ENCODE peak calls at places on chromosomes 16 and 17, in nine cellular contexts. F is fibroblast of pulmonary artery, H is body of pancreas, X is epithelial cell of esophagus, E is kidney epithelial cell, S is Karpas-422, G is GM23338, W is endothelial cell of umbilical vein, A is bronchial epithelial cell. V is an unnamed sample.

GRCh38 chr16:52812945-52813556 is 239.6 kb downstream of the CHD9NB start:
- DNase-seq in F (peak; percentile 59), W (peak; percentile 5), S (no peak), H (no peak), X (peak; percentile 66), E (peak; percentile 42), G (no peak), A (peak; percentile 75), V (no peak)

GRCh38 chr16:68400083-68400923 is 48.0 kb downstream of the SMPD3 start:
- DNase-seq in E (no peak), H (no peak), S (no peak), G (no peak), W (no peak), X (no peak), A (no peak), F (no peak), V (no peak)

GRCh38 chr17:83196973-83197880 is 117.8 kb downstream of the METRNL start:
- DNase-seq in F (no peak), H (peak; percentile 1), A (no peak), S (no peak), W (no peak), X (no peak), E (no peak), G (no peak), V (no peak)

GRCh38 chr17:33438136-33438535 is 145.0 kb upstream of the ASIC2 start:
- DNase-seq in A (peak; percentile 52), G (no peak), X (peak; percentile 48), F (peak; percentile 63), E (no peak), W (no peak), S (no peak), H (no peak), V (no peak)

GRCh38 chr17:34987232-34987631 is 6.9 kb downstream of the LIG3 start:
- DNase-seq in F (no peak), H (no peak), A (no peak), W (no peak), S (no peak), X (no peak), E (no peak), G (no peak), V (no peak)

GRCh38 chr16:1481906-1482835 is 6.6 kb downstream of the PTX4 start:
- DNase-seq in E (peak; percentile 41), W (no peak), H (no peak), G (no peak), X (no peak), S (no peak), F (no peak), A (peak; percentile 66), V (no peak)

GRCh38 chr16:87487361-87487924 is 5.4 kb downstream of the ZCCHC14 start:
- DNase-seq in W (no peak), S (no peak), A (peak; percentile 71), E (peak; percentile 49), F (peak; percentile 32), G (peak; percentile 84), H (peak; percentile 88), X (peak; percentile 86), V (no peak)

GRCh38 chr16:50539053-50539615 is 9.1 kb upstream of the NKD1 start:
- DNase-seq in G (no peak), S (no peak), W (no peak), F (no peak), H (no peak), X (no peak), A (no peak), E (no peak), V (no peak)

GRCh38 chr16:58197314-58198012 is 443 bp downstream of the CSNK2A2 start:
- DNase-seq in H (no peak), X (no peak), W (no peak), A (no peak), E (no peak), G (peak; percentile 30), S (peak; percentile 54), F (no peak), V (peak; percentile 9)

DNA sequence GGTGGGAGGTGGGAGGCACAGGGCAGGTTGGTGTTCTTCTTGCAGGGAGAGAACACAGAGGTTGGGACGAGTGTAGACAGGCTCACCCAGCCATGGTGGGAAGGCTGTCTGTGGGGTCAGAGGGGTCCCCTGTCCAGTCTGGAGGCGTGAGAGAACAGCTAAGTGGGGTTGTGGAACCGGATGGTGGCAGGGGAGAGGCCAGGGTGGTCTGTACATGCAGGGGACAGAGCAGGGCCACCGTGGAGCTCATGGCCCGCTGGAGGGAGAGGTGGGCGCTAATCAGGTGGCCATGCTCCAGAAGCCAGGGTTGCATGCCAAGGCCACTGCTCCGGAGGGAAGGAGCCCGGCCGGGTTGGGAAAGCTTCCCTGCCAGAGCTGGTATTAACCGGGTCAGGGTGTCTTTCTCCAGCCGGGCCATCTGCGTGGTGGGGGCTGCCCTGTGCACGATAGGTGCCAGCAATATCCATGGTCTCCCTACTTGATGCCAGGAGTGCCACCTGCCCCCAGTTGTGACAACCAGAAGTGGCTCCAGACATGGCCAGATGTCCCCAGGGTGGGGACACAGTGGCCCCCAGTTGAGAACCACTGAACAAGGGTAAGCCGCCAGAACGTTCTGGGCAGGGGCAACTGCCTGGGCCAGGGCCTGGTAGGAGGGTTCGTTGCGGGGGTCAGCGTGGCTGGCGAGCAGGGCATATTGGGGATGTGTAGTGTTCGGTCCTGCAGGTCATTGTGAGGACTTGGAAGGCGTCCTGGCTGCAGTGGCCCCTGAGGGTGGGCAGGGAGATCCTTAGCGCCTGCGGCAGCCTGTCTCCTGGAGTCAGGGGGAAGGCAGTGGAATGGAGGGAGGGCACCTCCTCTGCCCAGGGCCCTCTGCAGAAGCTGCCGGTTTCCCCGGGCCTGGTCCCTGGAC is 5.1 kb downstream of the SNN start:
- DNase-seq in A (no peak), S (no peak), F (no peak), H (no peak), X (no peak), W (no peak), E (no peak), G (no peak), V (no peak)
- H3K4me3 ChIP-seq in A (no peak overlapping the region), S (no peak overlapping the region), F (no peak overlapping the region), H (no peak overlapping the region), X (no peak overlapping the region), W (no peak overlapping the region), E (no peak overlapping the region), G (no peak overlapping the region), V (no peak overlapping the region)

DNA sequence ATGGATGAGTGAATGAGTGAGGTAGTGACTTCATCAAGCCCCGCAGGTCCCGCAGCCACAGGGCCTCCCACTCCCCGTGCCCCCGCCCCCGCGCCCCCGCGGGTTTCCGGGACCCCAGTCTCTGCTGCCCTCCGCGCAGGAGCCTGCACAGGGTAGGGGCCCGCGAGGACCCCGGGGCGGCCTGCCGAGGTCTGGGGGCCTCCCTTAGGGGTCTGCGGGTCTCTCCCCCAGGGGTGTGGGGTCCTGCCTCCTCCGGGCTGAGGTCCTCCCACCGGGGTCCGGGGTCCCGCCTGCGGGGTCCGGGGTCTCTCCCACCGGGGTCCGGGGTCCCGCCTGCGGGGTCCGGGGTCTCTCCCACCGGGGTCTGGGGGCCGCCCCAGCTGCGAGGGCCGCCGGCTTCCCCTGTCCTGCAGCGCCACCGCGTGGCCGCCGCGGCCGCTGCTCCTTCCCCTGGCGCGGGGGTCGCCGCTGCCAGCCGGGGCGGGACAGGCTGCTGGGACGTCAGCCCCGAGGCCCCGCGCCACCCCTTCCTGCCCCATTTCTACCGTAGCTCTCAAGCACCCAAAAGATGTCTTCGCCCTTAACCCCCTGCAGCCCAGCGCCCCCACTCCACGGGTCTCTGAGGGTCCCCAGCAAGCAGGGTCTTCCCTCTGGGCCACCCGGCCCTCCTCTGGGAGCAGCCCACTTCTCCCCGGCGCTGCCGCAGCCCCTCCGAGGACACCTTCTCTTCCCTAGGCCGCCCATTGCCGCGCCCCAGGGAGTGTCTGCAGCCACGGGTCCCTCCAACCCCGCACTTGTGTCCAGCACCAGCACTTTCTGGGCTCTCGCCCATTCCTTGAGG is 10.4 kb upstream of the CHMP6 start:
- DNase-seq in F (no peak), X (no peak), W (no peak), E (no peak), H (no peak), A (no peak), S (peak; percentile 64), G (peak; percentile 68), V (peak; percentile 31)
- H3K4me3 ChIP-seq in F (no peak overlapping the region), X (no peak overlapping the region), W (no peak overlapping the region), E (no peak overlapping the region), H (no peak overlapping the region), A (no peak overlapping the region), S (no peak overlapping the region), G (peak overlapping the region; percentile 62), V (no peak overlapping the region)

DNA sequence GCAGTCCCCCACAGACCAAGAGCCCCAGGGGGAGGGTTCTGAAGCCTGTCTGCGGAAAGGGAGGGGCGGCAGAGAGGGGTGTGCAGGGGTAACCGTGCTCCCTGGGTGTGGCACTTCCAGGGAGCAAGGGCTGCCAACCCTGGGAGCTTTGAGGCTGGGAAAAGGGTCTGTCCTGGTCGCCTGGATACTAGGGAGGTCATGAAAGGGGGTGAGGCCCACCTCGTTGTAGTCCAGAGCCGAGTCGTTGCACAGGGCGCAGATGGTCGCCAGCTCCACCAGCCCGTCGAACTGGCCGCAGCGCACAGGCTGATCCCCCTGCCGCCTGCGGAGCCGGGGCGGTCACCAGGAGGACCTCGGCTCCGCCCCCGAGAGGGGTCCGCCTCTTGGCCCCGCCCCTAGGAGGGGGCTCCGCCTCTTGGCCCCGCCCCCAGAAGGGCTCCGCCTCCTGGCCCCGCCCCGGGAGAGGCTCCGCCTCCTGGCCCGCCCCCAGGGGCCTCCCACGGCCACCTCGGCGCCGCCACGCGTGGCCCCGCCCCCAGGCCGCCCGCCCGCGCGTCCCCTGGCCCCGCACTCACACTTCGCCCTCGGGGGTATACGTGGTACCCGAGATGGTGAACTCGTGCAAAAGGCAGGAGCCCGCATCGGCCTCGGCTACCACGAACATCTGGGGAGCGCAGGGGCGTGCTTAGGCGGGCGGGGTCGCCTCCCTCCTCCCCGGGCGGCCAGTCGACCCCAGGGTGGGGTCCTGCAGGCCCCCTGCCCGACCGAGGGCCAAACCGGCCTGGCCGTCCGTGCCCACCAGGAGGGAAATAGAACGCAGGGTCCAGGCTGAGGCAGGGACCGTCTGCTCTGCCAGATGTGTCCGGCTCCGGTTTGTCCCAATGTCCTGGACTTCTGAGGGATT is 19.5 kb downstream of the ATP2A3 start:
- DNase-seq in E (no peak), G (peak; percentile 93), F (peak; percentile 52), A (peak; percentile 8), S (peak; percentile 84), H (no peak), W (peak; percentile 63), X (peak; percentile 57), V (peak; percentile 31)
- H3K4me3 ChIP-seq in E (peak overlapping the region; percentile 31), G (peak overlapping the region; percentile 67), F (peak overlapping the region; percentile 44), A (peak overlapping the region; percentile 18), S (no peak overlapping the region), H (no peak overlapping the region), W (peak overlapping the region; percentile 40), X (no peak overlapping the region), V (no peak overlapping the region)

GRCh38 chr17:80068301-80069160 is 32.1 kb downstream of the CCDC40 start:
- DNase-seq in E (peak; percentile 48), G (no peak), H (peak; percentile 72), S (no peak), F (peak; percentile 54), W (peak; percentile 64), X (no peak), A (no peak), V (no peak)

GRCh38 chr17:80067393-80067986 is 31.0 kb downstream of the CCDC40 start:
- DNase-seq in X (no peak), H (no peak), S (no peak), E (no peak), F (no peak), A (no peak), G (no peak), W (no peak), V (no peak)

GRCh38 chr17:80069886-80070177 is 31.5 kb upstream of the GAA start:
- DNase-seq in A (no peak), W (no peak), E (no peak), F (peak; percentile 18), X (no peak), S (no peak), G (no peak), H (no peak), V (no peak)

GRCh38 chr17:80070375-80071115 is 30.8 kb upstream of the GAA start:
- DNase-seq in G (no peak), A (no peak), H (no peak), S (no peak), W (no peak), E (no peak), F (no peak), X (no peak), V (no peak)

GRCh38 chr17:80071116-80071980 is 30.0 kb upstream of the GAA start:
- DNase-seq in G (no peak), H (peak; percentile 84), S (no peak), X (no peak), E (no peak), W (peak; percentile 82), F (peak; percentile 69), A (no peak), V (no peak)
- H3K4me3 ChIP-seq in G (no peak overlapping the region), H (no peak overlapping the region), S (no peak overlapping the region), X (no peak overlapping the region), E (no peak overlapping the region), W (peak overlapping the region; percentile 54), F (peak overlapping the region; percentile 38), A (no peak overlapping the region), V (no peak overlapping the region)